ENCODE peak calls at places on chromosome 15, in four cellular contexts. O is lower lobe of right lung; C is activated CD4-positive, alpha-beta T cell treated with anti-CD3 and anti-CD28 coated beads for 24 hours; R is GM06990. U is an unnamed sample.

GRCh38 chr15:65323071-65323511 is 18.6 kb downstream of the RNU5B-1 start:
- DNase-seq in O (no peak), C (no peak), R (no peak), U (no peak)

GRCh38 chr15:51878446-51879386 is 49.3 kb downstream of the TMOD3 start:
- DNase-seq in O (no peak), C (no peak), R (no peak), U (no peak)

GRCh38 chr15:36313021-36313420 is 266.4 kb upstream of the CDIN1 start:
- DNase-seq in O (no peak), C (no peak), R (no peak), U (no peak)

GRCh38 chr15:66934315-66934930 is 131.0 kb upstream of the SMAD3 start:
- DNase-seq in O (no peak), C (no peak), R (no peak), U (no peak)

GRCh38 chr15:92277776-92278175 is 115.9 kb upstream of the ST8SIA2 start:
- DNase-seq in O (peak), C (no peak), R (no peak), U (no peak)

GRCh38 chr15:81087121-81087520 is 46.9 kb upstream of the CFAP161 start:
- DNase-seq in O (no peak), C (no peak), R (no peak), U (no peak)

GRCh38 chr15:100986158-100986896 is 67.2 kb downstream of the LRRK1 start:
- DNase-seq in O (no peak), C (no peak), R (no peak), U (no peak)

GRCh38 chr15:36347272-36347864 is 232.1 kb upstream of the CDIN1 start:
- DNase-seq in O (no peak), C (no peak), R (no peak), U (no peak)

GRCh38 chr15:66860844-66861243 is 158.8 kb downstream of the SMAD6 start:
- DNase-seq in O (no peak), C (no peak), R (no peak), U (no peak)